ENCODE peak calls at places on chromosome 16, in five cellular contexts. D is endodermal cell, X is dorsolateral prefrontal cortex, B is pancreas, E is fibroblast of the aortic adventitia. R is an unnamed sample.

GRCh38 chr16:38941-39892 is 14.2 kb downstream of the POLR3K start:
- DNase-seq in D (no peak), X (no peak), B (no peak), E (no peak), R (no peak)

GRCh38 chr16:14427371-14427948 is 202.6 kb downstream of the PARN start:
- DNase-seq in D (no peak), X (peak), B (no peak), E (peak), R (no peak)

GRCh38 chr16:32116080-32116479 is 137.0 kb upstream of the TP53TG3D start:
- DNase-seq in D (no peak), X (peak), B (peak), E (no peak), R (no peak)

GRCh38 chr16:4309833-4310266 is 6.0 kb upstream of the GLIS2 start:
- DNase-seq in D (peak), X (no peak), B (peak), E (peak), R (no peak)

GRCh38 chr16:138049-138417 is 440 bp downstream of the NPRL3 start:
- DNase-seq in D (peak), X (peak), B (peak), E (no peak), R (no peak)

GRCh38 chr16:26263406-26263805 is 571.6 kb downstream of the HS3ST4 start:
- DNase-seq in D (no peak), X (no peak), B (no peak), E (no peak), R (no peak)

GRCh38 chr16:62077998-62078397 is 41.8 kb upstream of the CDH8 start:
- DNase-seq in D (peak), X (no peak), B (no peak), E (no peak), R (no peak)

GRCh38 chr16:84421938-84422220 is 53.5 kb downstream of the ATP2C2 start:
- DNase-seq in D (no peak), X (no peak), B (no peak), E (no peak), R (no peak)

GRCh38 chr16:27853101-27853500 is 210.4 kb downstream of the GSG1L start:
- DNase-seq in D (no peak), X (peak), B (no peak), E (no peak), R (no peak)

GRCh38 chr16:53078765-53079484 is 24.1 kb downstream of the CHD9 start:
- DNase-seq in D (no peak), X (no peak), B (no peak), E (peak), R (no peak)

GRCh38 chr16:85338638-85338982 is 226.3 kb upstream of the CIBAR2 start:
- DNase-seq in D (no peak), X (no peak), B (no peak), E (no peak), R (no peak)

GRCh38 chr16:24497405-24497804 is 42.0 kb upstream of the RBBP6 start:
- DNase-seq in D (peak), X (no peak), B (no peak), E (peak), R (no peak)

GRCh38 chr16:11224894-11225676 is 30.9 kb downstream of the SOCS1 start:
- DNase-seq in D (no peak), X (no peak), B (no peak), E (no peak), R (no peak)

GRCh38 chr16:83706394-83706793 is 101.4 kb upstream of the HSBP1 start:
- DNase-seq in D (no peak), X (no peak), B (no peak), E (peak), R (peak)

GRCh38 chr16:11198817-11199216 is 57.2 kb downstream of the SOCS1 start:
- DNase-seq in D (no peak), X (no peak), B (no peak), E (no peak), R (no peak)

GRCh38 chr16:12573730-12574383 is 229.8 kb downstream of the CPPED1 start:
- DNase-seq in D (peak), X (peak), B (no peak), E (peak), R (no peak)

GRCh38 chr16:46961373-46962353 is 11.8 kb downstream of the DNAJA2 start:
- DNase-seq in D (no peak), X (no peak), B (no peak), E (peak), R (no peak)

GRCh38 chr16:84087461-84088151 is 29.1 kb downstream of the MBTPS1 start:
- DNase-seq in D (no peak), X (peak), B (no peak), E (no peak), R (no peak)

GRCh38 chr16:22225060-22225459 is 19.0 kb downstream of the EEF2K start:
- DNase-seq in D (no peak), X (peak), B (no peak), E (no peak), R (no peak)

GRCh38 chr16:4021916-4022315 is 94.3 kb downstream of the ADCY9 start:
- DNase-seq in D (no peak), X (no peak), B (no peak), E (no peak), R (no peak)

GRCh38 chr16:66603537-66604375 is 748 bp upstream of the CMTM3 start:
- DNase-seq in D (no peak), X (no peak), B (peak), E (peak), R (no peak)

GRCh38 chr16:54135361-54136275 is 151.0 kb downstream of the IRX3 start:
- DNase-seq in D (no peak), X (no peak), B (no peak), E (peak), R (peak)

GRCh38 chr16:67770371-67770991 is 35.9 kb downstream of the RANBP10 start:
- DNase-seq in D (no peak), X (no peak), B (no peak), E (peak), R (no peak)

GRCh38 chr16:85746431-85747227 is 4.3 kb downstream of the C16orf74 start:
- DNase-seq in D (peak), X (no peak), B (no peak), E (peak), R (no peak)

GRCh38 chr16:69781118-69781517 is 19.0 kb downstream of the WWP2 start:
- DNase-seq in D (no peak), X (no peak), B (no peak), E (no peak), R (no peak)

GRCh38 chr16:80034469-80034826 is 433.9 kb upstream of the MAF start:
- DNase-seq in D (no peak), X (no peak), B (no peak), E (no peak), R (no peak)

GRCh38 chr16:75237398-75238131 is 13.9 kb downstream of the BCAR1 start:
- DNase-seq in D (no peak), X (no peak), B (no peak), E (no peak), R (no peak)

GRCh38 chr16:22659933-22660332 is 149.2 kb downstream of the NPIPB5 start:
- DNase-seq in D (peak), X (peak), B (no peak), E (no peak), R (no peak)

GRCh38 chr16:5065813-5066212 is at the start of gene C16orf89:
- DNase-seq in D (no peak), X (no peak), B (no peak), E (no peak), R (no peak)

GRCh38 chr16:23826528-23827244 is 9.1 kb upstream of the PRKCB start:
- DNase-seq in D (no peak), X (no peak), B (no peak), E (no peak), R (no peak)

GRCh38 chr16:83305092-83305491 is 502.7 kb upstream of the HSBP1 start:
- DNase-seq in D (no peak), X (no peak), B (no peak), E (peak), R (peak)

GRCh38 chr16:70162041-70162451 is 11.5 kb upstream of the CLEC18C start:
- DNase-seq in D (no peak), X (no peak), B (no peak), E (peak), R (peak)

GRCh38 chr16:69105501-69106361 is at the start of gene HAS3:
- DNase-seq in D (peak), X (no peak), B (peak), E (peak), R (no peak)

GRCh38 chr16:50699345-50700159 is 6.1 kb downstream of the NOD2 start:
- DNase-seq in D (no peak), X (no peak), B (no peak), E (no peak), R (no peak)

GRCh38 chr16:47884131-47884725 is 271.6 kb downstream of the ABCC12 start:
- DNase-seq in D (peak), X (no peak), B (no peak), E (no peak), R (no peak)

GRCh38 chr16:87681990-87682570 is 79.8 kb downstream of the JPH3 start:
- DNase-seq in D (peak), X (no peak), B (no peak), E (peak), R (peak)

GRCh38 chr16:24838554-24839266 is 7.1 kb upstream of the SLC5A11 start:
- DNase-seq in D (peak), X (peak), B (no peak), E (peak), R (no peak)

GRCh38 chr16:23640959-23641765 is at the start of the genes DCTN5 and PALB2:
- DNase-seq in D (peak), X (peak), B (peak), E (peak), R (peak)

GRCh38 chr16:15950167-15950854 is 895 bp downstream of the ABCC1 start:
- DNase-seq in D (peak), X (no peak), B (no peak), E (peak), R (no peak)

GRCh38 chr16:85258616-85259015 is 146.3 kb upstream of the CIBAR2 start:
- DNase-seq in D (no peak), X (no peak), B (no peak), E (no peak), R (no peak)

GRCh38 chr16:56115817-56116576 is 75.3 kb upstream of the GNAO1 start:
- DNase-seq in D (no peak), X (no peak), B (no peak), E (peak), R (no peak)
- H3K4me3 ChIP-seq in D (no peak), X (no peak), B (no peak), E (no peak), R (no peak)

GRCh38 chr16:81881228-81881627 is 102.1 kb downstream of the PLCG2 start:
- DNase-seq in D (no peak), X (no peak), B (no peak), E (no peak), R (no peak)
- TF ChIP-seq CTCF in D (no peak), X (no peak), B (no peak), E (no peak), R (no peak)

DNA sequence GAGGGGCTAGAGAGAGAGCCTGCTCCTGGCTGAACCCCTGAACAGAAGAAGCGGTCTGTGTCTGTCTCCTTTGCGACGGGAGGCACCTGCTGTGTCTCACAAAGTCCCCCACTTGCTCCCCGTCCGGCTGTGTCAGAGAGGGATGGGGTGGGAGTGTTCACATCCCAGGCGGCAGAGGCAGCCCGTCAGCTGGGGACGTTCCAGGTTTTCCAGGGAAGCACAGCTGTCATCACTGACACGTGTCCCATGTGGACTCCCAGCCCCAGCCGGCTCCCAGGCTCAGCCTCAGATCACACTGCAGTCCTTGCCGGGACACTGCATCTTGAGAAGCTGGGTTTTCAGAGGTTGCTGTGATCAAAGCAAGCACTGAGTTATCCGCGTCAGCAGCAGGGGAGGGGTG is 1.6 kb downstream of the TELO2 start:
- DNase-seq in D (no peak), X (no peak), B (no peak), E (no peak), R (no peak)
- H3K4me3 ChIP-seq in D (peak), X (peak), B (no peak), E (peak), R (peak)

GRCh38 chr16:89918453-89919347 is at the start of gene MC1R:
- DNase-seq in D (peak), X (no peak), B (no peak), E (peak), R (no peak)
- TF ChIP-seq CTCF in D (peak), X (no peak), B (peak), E (peak), R (peak)

R was measured in AG04449.